ENCODE peak calls at places on chromosome 1, in five cellular contexts. L is H9, E is IMR-90, W is mesenchymal stem cell, S is H1. O is an unnamed sample.

GRCh38 chr1:90476411-90476810 is 240.7 kb downstream of the BARHL2 start:
- DNase-seq in W (no peak), E (no peak), L (no peak), S (no peak), O (no peak)

GRCh38 chr1:31562707-31563360 is 13.5 kb upstream of the TINAGL1 start:
- DNase-seq in E (peak; percentile 41), W (peak; percentile 22), S (no peak), L (peak; percentile 81), O (no peak)

GRCh38 chr1:207805841-207806421 is 54.1 kb downstream of the CD46 start:
- DNase-seq in S (no peak), W (peak; percentile 96), E (peak; percentile 98), L (no peak), O (no peak)

GRCh38 chr1:57845041-57845440 is 421.2 kb upstream of the DAB1 start:
- DNase-seq in L (no peak), E (no peak), S (no peak), W (peak; percentile 7), O (no peak)

GRCh38 chr1:44442791-44443190 is 37.7 kb downstream of the RNF220 start:
- DNase-seq in E (no peak), W (no peak), S (no peak), L (no peak), O (no peak)

GRCh38 chr1:116971481-116971880 is 30.1 kb upstream of the CD101 start:
- DNase-seq in S (no peak), L (no peak), E (no peak), W (peak; percentile 55), O (no peak)

GRCh38 chr1:77732090-77732489 is 27.6 kb downstream of the USP33 start:
- DNase-seq in E (no peak), W (no peak), S (no peak), L (no peak), O (no peak)

GRCh38 chr1:178613271-178613945 is 100.5 kb downstream of the TEX35 start:
- DNase-seq in E (no peak), S (no peak), W (no peak), L (no peak), O (no peak)

GRCh38 chr1:37932759-37933158 is 14.1 kb downstream of the INPP5B start:
- DNase-seq in E (peak; percentile 89), S (no peak), L (no peak), W (peak; percentile 80), O (no peak)

GRCh38 chr1:246519514-246519913 is 12.4 kb upstream of the SMYD3 start:
- DNase-seq in W (no peak), S (no peak), E (no peak), L (no peak), O (no peak)

GRCh38 chr1:243946946-243947345 is 96.9 kb upstream of the AKT3 start:
- DNase-seq in E (no peak), S (peak; percentile 67), L (peak; percentile 76), W (no peak), O (no peak)

GRCh38 chr1:26785611-26786436 is 1.9 kb upstream of the PIGV start:
- DNase-seq in E (peak; percentile 48), S (no peak), W (peak; percentile 60), L (no peak), O (no peak)

GRCh38 chr1:60345621-60346020 is 272.1 kb upstream of the C1orf87 start:
- DNase-seq in E (no peak), W (no peak), S (no peak), L (no peak), O (no peak)

GRCh38 chr1:119080586-119080985 is 59.9 kb downstream of the WARS2 start:
- DNase-seq in E (peak; percentile 95), W (peak; percentile 76), S (no peak), L (peak; percentile 40), O (no peak)

GRCh38 chr1:231611851-231612250 is 14.7 kb upstream of the DISC1 start:
- DNase-seq in W (no peak), E (no peak), L (no peak), S (no peak), O (no peak)

GRCh38 chr1:202135221-202135721 is 9.3 kb downstream of the ARL8A start:
- DNase-seq in W (peak; percentile 68), E (peak; percentile 54), S (peak; percentile 69), L (peak; percentile 76), O (peak; percentile 71)

GRCh38 chr1:85629532-85629920 is 49.0 kb downstream of the CCN1 start:
- DNase-seq in E (no peak), L (no peak), S (no peak), W (peak; percentile 75), O (no peak)

GRCh38 chr1:1470626-1471388 is 758 bp upstream of the ATAD3B start:
- DNase-seq in E (no peak), W (peak; percentile 10), L (no peak), S (peak; percentile 51), O (no peak)

GRCh38 chr1:200228081-200228480 is 181.8 kb downstream of the ZNF281 start:
- DNase-seq in L (no peak), S (no peak), E (no peak), W (no peak), O (no peak)

GRCh38 chr1:241499910-241500309 is 19.6 kb downstream of the FH start:
- DNase-seq in L (no peak), E (peak; percentile 62), S (no peak), W (peak; percentile 44), O (no peak)

GRCh38 chr1:234624718-234625117 is 14.7 kb upstream of the IRF2BP2 start:
- DNase-seq in E (no peak), S (no peak), W (no peak), L (no peak), O (no peak)

GRCh38 chr1:106492876-106493275 is 563.6 kb upstream of the PRMT6 start:
- DNase-seq in S (no peak), E (no peak), L (no peak), W (no peak), O (no peak)

GRCh38 chr1:27968692-27969091 is 8.9 kb downstream of the XKR8 start:
- DNase-seq in E (peak; percentile 94), W (peak; percentile 94), L (no peak), S (no peak), O (no peak)

GRCh38 chr1:6105218-6105679 is 59.6 kb downstream of the KCNAB2 start:
- DNase-seq in S (no peak), E (no peak), L (no peak), W (no peak), O (no peak)

GRCh38 chr1:202806845-202807366 is 1.3 kb downstream of the KDM5B start:
- DNase-seq in E (no peak), W (peak; percentile 29), S (peak; percentile 59), L (no peak), O (no peak)

GRCh38 chr1:156852414-156852874 is 6.5 kb downstream of the INSRR start:
- DNase-seq in W (peak; percentile 20), L (no peak), E (peak; percentile 27), S (no peak), O (no peak)

GRCh38 chr1:1760715-1761114 is 17.6 kb downstream of the NADK start:
- DNase-seq in E (no peak), L (no peak), W (no peak), S (no peak), O (no peak)

GRCh38 chr1:219958875-219959417 is 30.6 kb upstream of the SLC30A10 start:
- DNase-seq in W (no peak), L (no peak), E (no peak), S (no peak), O (no peak)

DNA sequence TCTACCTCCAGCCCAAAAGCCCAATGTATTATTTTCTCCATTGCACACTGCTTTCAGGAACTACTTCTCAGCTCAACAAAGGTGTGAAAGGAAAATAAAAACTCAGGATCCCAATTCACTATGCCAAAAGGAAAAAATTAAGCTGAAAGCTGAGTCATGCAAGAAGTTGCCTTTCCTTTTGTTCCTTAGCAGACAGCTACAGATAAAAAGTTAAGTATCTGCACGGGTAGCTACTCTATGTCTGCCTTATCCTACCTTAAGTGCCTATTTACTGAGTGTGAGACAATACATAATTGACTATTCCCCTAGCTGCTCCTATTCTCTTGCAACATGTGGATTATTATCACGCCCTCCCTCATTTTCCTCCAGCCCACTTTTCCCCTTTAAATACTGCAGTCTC is 84.1 kb downstream of the ADCY10 start:
- DNase-seq in W (no peak), L (no peak), E (no peak), S (no peak), O (no peak)
- H3K4ac ChIP-seq in W (no peak overlapping the region), L (no peak overlapping the region), E (no peak overlapping the region), S (no peak overlapping the region), O (no peak overlapping the region)

DNA sequence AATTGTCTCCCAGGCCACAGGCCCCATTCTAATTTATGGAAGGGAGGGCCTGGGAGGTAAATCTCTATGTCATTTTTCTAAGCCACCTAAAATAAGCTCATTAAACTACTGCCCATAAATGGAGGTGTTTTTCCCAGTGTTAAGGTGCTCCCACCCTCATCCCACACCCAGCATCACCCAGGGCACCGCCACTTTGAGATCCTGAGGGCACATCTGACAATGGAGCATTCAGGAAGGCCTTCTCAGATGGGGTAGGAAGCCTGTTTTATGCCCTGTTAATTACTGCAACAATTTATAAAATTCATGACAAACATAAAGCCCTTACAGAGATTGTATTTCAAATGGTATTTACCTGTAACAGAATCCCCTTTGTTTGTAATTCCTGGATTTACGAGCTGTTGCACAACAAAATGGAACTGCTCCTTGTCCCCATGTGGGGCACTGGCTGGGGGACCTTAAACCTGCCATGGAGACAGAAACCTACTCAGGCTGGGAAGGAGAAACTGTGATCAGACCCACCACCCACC is 319.5 kb upstream of the USP24 start:
- DNase-seq in W (no peak), L (no peak), S (no peak), E (no peak), O (no peak)
- H2AK5ac ChIP-seq in W (no peak overlapping the region), L (no peak overlapping the region), S (no peak overlapping the region), E (no peak overlapping the region), O (no peak overlapping the region)

GRCh38 chr1:159821171-159821867 is 5.4 kb upstream of the SLAMF8 start:
- DNase-seq in E (peak; percentile 47), S (no peak), L (peak; percentile 56), W (no peak), O (no peak)

GRCh38 chr1:159827102-159827490 is 423 bp downstream of the SLAMF8 start:
- DNase-seq in L (no peak), E (no peak), W (no peak), S (no peak), O (no peak)

GRCh38 chr1:159825564-159825963 is 1.1 kb upstream of the SLAMF8 start:
- DNase-seq in S (no peak), W (no peak), L (no peak), E (no peak), O (no peak)

GRCh38 chr1:159826436-159827101 is at the start of gene SLAMF8:
- DNase-seq in E (no peak), S (no peak), L (no peak), W (no peak), O (no peak)

DNA sequence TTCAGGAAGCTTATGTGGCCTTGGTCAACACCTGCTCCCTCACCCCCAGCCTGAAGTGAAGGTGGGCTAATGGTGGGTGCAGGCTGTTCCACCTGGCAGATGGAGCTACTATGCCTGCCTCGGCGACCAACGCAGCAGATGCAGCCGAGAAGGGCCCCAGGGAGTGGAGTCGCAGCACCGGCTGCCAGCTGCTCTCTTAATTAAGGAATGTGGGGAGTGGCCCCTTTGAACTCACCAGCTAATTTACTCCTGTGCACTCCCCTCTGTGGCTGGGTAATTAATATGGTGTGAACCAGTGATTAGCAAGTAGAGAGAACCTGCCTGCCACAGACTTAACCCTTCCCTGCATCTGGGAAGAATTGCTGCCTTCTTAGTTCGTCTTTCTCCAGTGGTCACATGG is 3.3 kb upstream of the SLAMF8 start:
- DNase-seq in E (no peak), W (no peak), L (no peak), S (no peak), O (no peak)
- H3K4ac ChIP-seq in E (no peak overlapping the region), W (no peak overlapping the region), L (no peak overlapping the region), S (no peak overlapping the region), O (no peak overlapping the region)

GRCh38 chr1:114082047-114082630 is 71.5 kb downstream of the SYT6 start:
- DNase-seq in L (no peak), E (no peak), S (no peak), W (no peak), O (no peak)
- H2AK5ac ChIP-seq in L (no peak overlapping the region), E (no peak overlapping the region), S (peak overlapping the region; percentile 17), W (no peak overlapping the region), O (no peak overlapping the region)

O was measured in neuronal stem cell.